ENCODE peak calls at places on chromosomes 12 and 14, in four cellular contexts. U is SK-N-SH, P is epithelial cell of esophagus, R is GM12864. N is an unnamed sample.

GRCh38 chr12:64236549-64236948 is 14.5 kb upstream of the KICS2 start:
- DNase-seq in R (no peak), U (peak; percentile 7), P (peak; percentile 37), N (no peak)

GRCh38 chr14:89508863-89509262 is 91.8 kb upstream of the FOXN3 start:
- DNase-seq in P (no peak), R (no peak), U (no peak), N (no peak)

GRCh38 chr12:120856980-120857379 is 47.2 kb downstream of the SPPL3 start:
- DNase-seq in U (no peak), P (peak; percentile 41), R (no peak), N (no peak)

GRCh38 chr14:55881577-55882241 is 236.5 kb upstream of the PELI2 start:
- DNase-seq in U (no peak), R (no peak), P (peak; percentile 18), N (no peak)

GRCh38 chr12:43847427-43847826 is 11.5 kb downstream of the TMEM117 start:
- DNase-seq in P (peak; percentile 88), R (no peak), U (no peak), N (no peak)

GRCh38 chr12:48336066-48336465 is 14.7 kb downstream of the ZNF641 start:
- DNase-seq in R (no peak), U (no peak), P (no peak), N (no peak)

GRCh38 chr14:102111101-102111500 is 24.3 kb upstream of the HSP90AA1 start:
- DNase-seq in U (no peak), R (no peak), P (no peak), N (no peak)

GRCh38 chr14:100400115-100400514 is 77.0 kb downstream of the SLC25A47 start:
- DNase-seq in R (no peak), U (peak; percentile 53), P (peak; percentile 40), N (no peak)

GRCh38 chr12:26028953-26029740 is 70.7 kb downstream of the RASSF8 start:
- DNase-seq in P (peak; percentile 62), U (peak; percentile 52), R (no peak), N (peak; percentile 46)

GRCh38 chr12:26691234-26691970 is 141.6 kb downstream of the ITPR2 start:
- DNase-seq in P (peak; percentile 97), U (no peak), R (no peak), N (no peak)

GRCh38 chr14:104681689-104682074 is 7.7 kb upstream of the INF2 start:
- DNase-seq in R (no peak), P (peak; percentile 74), U (peak; percentile 85), N (no peak)

GRCh38 chr14:91873476-91874265 is 6.3 kb upstream of the TC2N start:
- DNase-seq in U (no peak), P (peak; percentile 71), R (peak; percentile 72), N (peak; percentile 63)

GRCh38 chr12:92769124-92769901 is 66.5 kb downstream of the PLEKHG7 start:
- DNase-seq in P (peak; percentile 43), U (no peak), R (peak; percentile 8), N (peak; percentile 33)

GRCh38 chr12:107448198-107448597 is 237.4 kb upstream of the PWP1 start:
- DNase-seq in R (no peak), P (peak; percentile 15), U (peak; percentile 40), N (no peak)

GRCh38 chr14:93199031-93199430 is 7.8 kb downstream of the GON7 start:
- DNase-seq in P (no peak), U (no peak), R (no peak), N (no peak)

GRCh38 chr12:92094751-92095161 is 50.9 kb downstream of the BTG1 start:
- DNase-seq in U (no peak), R (no peak), P (no peak), N (no peak)

GRCh38 chr12:113591480-113591971 is 119.9 kb upstream of the LHX5 start:
- DNase-seq in U (peak; percentile 72), P (no peak), R (no peak), N (peak; percentile 63)

GRCh38 chr14:92154283-92154942 is 32.6 kb downstream of the CPSF2 start:
- DNase-seq in P (no peak), U (no peak), R (no peak), N (no peak)

GRCh38 chr14:35470775-35471174 is 63.2 kb upstream of the INSM2 start:
- DNase-seq in R (no peak), U (no peak), P (peak; percentile 66), N (no peak)

GRCh38 chr14:86652512-86652911 is 1122.6 kb downstream of the FLRT2 start:
- DNase-seq in R (no peak), U (no peak), P (no peak), N (no peak)

GRCh38 chr12:16330554-16330953 is 16.9 kb upstream of the MGST1 start:
- DNase-seq in P (no peak), R (no peak), U (no peak), N (no peak)

GRCh38 chr12:9133243-9133938 is 17.7 kb upstream of the A2M start:
- DNase-seq in R (no peak), P (no peak), U (no peak), N (no peak)

GRCh38 chr14:53509227-53509822 is 356.2 kb upstream of the DDHD1 start:
- DNase-seq in P (peak; percentile 89), U (no peak), R (no peak), N (no peak)

GRCh38 chr14:67994561-67994960 is 175.0 kb downstream of the RAD51B start:
- DNase-seq in U (no peak), R (no peak), P (peak; percentile 11), N (no peak)

GRCh38 chr12:116136340-116136739 is 141.2 kb downstream of the MED13L start:
- DNase-seq in U (no peak), P (no peak), R (no peak), N (no peak)

GRCh38 chr14:62667515-62667914 is 377.7 kb downstream of the KCNH5 start:
- DNase-seq in R (no peak), U (no peak), P (peak; percentile 9), N (no peak)

GRCh38 chr12:95224202-95225170 is 6.9 kb downstream of the VEZT start:
- DNase-seq in R (no peak), U (no peak), P (peak; percentile 91), N (no peak)

GRCh38 chr14:102508774-102509743 is 517 bp downstream of the ANKRD9 start:
- DNase-seq in R (no peak), U (peak; percentile 85), P (peak; percentile 40), N (no peak)

GRCh38 chr14:64510825-64511679 is 6.5 kb downstream of the ZBTB1 start:
- DNase-seq in U (peak; percentile 58), P (peak; percentile 73), R (no peak), N (peak; percentile 31)

GRCh38 chr12:121538699-121539061 is 42.1 kb downstream of the KDM2B start:
- DNase-seq in R (no peak), U (no peak), P (peak; percentile 33), N (no peak)

GRCh38 chr14:100844082-100844408 is 18.1 kb downstream of the MEG3 start:
- DNase-seq in R (no peak), U (no peak), P (no peak), N (no peak)

DNA sequence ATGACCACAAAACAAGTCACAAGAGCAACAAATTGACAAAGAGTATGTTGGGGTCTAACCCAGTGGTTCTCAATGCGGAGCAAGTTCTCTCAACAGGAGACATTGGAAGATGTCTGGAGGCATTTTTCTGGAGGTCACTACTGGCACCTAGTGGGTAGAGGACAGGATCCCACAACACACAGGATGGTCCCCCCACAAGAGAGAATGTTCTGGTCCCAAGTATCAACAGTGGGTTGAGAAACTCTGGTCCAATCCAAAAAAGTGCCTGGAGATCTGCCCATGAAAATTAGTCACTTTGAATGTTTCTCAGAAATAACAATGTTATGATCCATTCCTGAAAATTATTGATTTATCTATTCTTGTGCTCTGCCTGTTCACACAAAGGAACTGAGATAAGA is 3.3 kb downstream of the SSH1 start:
- DNase-seq in P (peak; percentile 68), U (no peak), R (no peak), N (no peak)
- TF ChIP-seq CTCF in P (peak; percentile 44), U (peak; percentile 67), R (peak; percentile 37), N (peak; percentile 27)

GRCh38 chr14:69002069-69002468 is 23.0 kb upstream of the ACTN1 start:
- DNase-seq in U (no peak), P (no peak), R (no peak), N (no peak)
- TF ChIP-seq CTCF in U (no peak), P (no peak), R (no peak), N (no peak)

GRCh38 chr12:69074559-69075349 is 141.8 kb upstream of the CPM start:
- DNase-seq in R (no peak), P (peak; percentile 58), U (no peak), N (no peak)
- TF ChIP-seq CTCF in R (no peak), P (no peak), U (no peak), N (no peak)

GRCh38 chr12:131528144-131528543 is 182.7 kb upstream of the SFSWAP start:
- DNase-seq in R (no peak), U (no peak), P (no peak), N (no peak)
- TF ChIP-seq CTCF in R (no peak), U (no peak), P (no peak), N (no peak)

DNA sequence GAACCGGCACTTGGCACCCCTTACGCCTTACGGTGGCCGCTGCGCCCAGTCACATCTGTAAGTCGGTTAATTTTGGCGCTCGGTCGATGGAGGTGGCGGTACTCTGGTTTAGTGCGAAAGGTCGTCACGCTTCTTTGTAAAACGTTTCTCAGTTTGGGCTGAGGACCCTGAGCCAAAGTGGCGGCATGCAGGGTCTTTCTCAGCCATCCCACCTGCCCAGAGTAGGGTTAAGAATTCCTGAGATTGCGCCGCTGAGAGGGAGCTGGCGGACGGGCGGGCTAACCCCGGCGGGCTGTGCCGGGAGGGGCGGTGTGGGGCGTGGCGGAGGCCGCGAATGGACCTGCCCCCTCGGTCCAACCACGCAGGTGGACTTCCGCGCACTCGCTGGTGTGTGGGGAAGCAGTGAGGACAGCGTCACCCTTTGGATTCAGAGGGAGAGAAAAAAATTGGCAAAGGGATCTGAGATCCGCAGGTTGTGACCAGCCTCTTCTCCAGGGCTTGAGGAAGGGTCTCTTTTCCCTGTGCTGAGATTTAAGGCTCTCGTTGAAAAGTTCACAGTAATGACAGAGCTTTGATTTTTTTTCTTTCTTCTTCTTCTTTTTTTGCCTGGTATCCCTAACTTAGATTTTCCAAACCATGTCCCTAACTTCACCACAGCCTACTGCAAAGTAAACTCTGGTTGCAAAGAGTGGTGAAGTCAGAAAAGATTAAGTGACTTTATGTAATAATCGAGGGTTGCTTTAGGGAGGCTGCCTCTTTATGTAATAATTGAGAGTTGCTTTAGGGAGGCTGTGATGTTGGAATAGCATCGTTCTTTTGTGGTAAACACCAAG is 602 bp upstream of the FBXO33 start:
- DNase-seq in U (peak; percentile 76), R (peak; percentile 56), P (peak; percentile 89), N (peak; percentile 75)
- TF ChIP-seq CTCF in U (peak; percentile 13), R (no peak), P (peak; percentile 5), N (no peak)

N was measured in GM10248.